ENCODE peak calls at places on chromosomes 2 and 18, in six cellular contexts. R is left lung, M is BE2C, A is kidney epithelial cell, W is NB4, V is neural progenitor cell. Q is an unnamed sample.
A peak's percentile ranks its signal among the peaks of the same experiment; 100 is the strongest.

GRCh38 chr2:164625378-164625971 is 4.2 kb upstream of the GRB14 start:
- DNase-seq in R (no peak), M (no peak), A (no peak), W (no peak), V (no peak), Q (no peak)

GRCh38 chr2:125745514-125745913 is 910.4 kb upstream of the GYPC start:
- DNase-seq in R (no peak), M (peak; percentile 16), A (no peak), W (peak; percentile 60), V (peak; percentile 83), Q (no peak)

GRCh38 chr2:220365023-220365422 is 737.6 kb downstream of the SLC4A3 start:
- DNase-seq in R (no peak), M (no peak), A (no peak), W (no peak), V (no peak), Q (no peak)

GRCh38 chr2:223598994-223599645 is 3.0 kb downstream of the SCG2 start:
- DNase-seq in R (no peak), M (peak; percentile 45), A (no peak), W (no peak), V (no peak), Q (no peak)

GRCh38 chr2:74146929-74147728 is 583 bp downstream of the BOLA3 start:
- DNase-seq in R (no peak), M (no peak), A (no peak), W (peak; percentile 71), V (no peak), Q (no peak)

GRCh38 chr18:11163668-11164067 is 14.3 kb upstream of the PIEZO2 start:
- DNase-seq in R (peak; percentile 82), M (no peak), A (no peak), W (peak; percentile 63), V (peak; percentile 67), Q (no peak)

GRCh38 chr2:237269121-237269875 is 144.7 kb downstream of the COL6A3 start:
- DNase-seq in R (no peak), M (no peak), A (no peak), W (no peak), V (no peak), Q (no peak)

GRCh38 chr18:79396431-79397287 is 929 bp downstream of the NFATC1 start:
- DNase-seq in R (peak; percentile 87), M (no peak), A (no peak), W (peak; percentile 52), V (peak; percentile 82), Q (no peak)

GRCh38 chr2:248724-249123 is 15.1 kb downstream of the SH3YL1 start:
- DNase-seq in R (no peak), M (no peak), A (no peak), W (no peak), V (no peak), Q (no peak)

GRCh38 chr2:60549250-60550150 is 4.0 kb downstream of the BCL11A start:
- DNase-seq in R (peak; percentile 92), M (peak; percentile 46), A (no peak), W (peak; percentile 81), V (peak; percentile 76), Q (no peak)

GRCh38 chr2:156864230-156864629 is 393.3 kb upstream of the GALNT5 start:
- DNase-seq in R (no peak), M (no peak), A (no peak), W (no peak), V (no peak), Q (no peak)

GRCh38 chr2:133871810-133872209 is 303.5 kb upstream of the NCKAP5 start:
- DNase-seq in R (no peak), M (no peak), A (no peak), W (no peak), V (no peak), Q (no peak)

GRCh38 chr2:194686569-194686968 is 970.5 kb upstream of the SLC39A10 start:
- DNase-seq in R (no peak), M (no peak), A (no peak), W (peak; percentile 7), V (no peak), Q (no peak)

GRCh38 chr2:138652378-138652777 is 127.8 kb downstream of the NXPH2 start:
- DNase-seq in R (no peak), M (no peak), A (no peak), W (no peak), V (no peak), Q (no peak)

DNA sequence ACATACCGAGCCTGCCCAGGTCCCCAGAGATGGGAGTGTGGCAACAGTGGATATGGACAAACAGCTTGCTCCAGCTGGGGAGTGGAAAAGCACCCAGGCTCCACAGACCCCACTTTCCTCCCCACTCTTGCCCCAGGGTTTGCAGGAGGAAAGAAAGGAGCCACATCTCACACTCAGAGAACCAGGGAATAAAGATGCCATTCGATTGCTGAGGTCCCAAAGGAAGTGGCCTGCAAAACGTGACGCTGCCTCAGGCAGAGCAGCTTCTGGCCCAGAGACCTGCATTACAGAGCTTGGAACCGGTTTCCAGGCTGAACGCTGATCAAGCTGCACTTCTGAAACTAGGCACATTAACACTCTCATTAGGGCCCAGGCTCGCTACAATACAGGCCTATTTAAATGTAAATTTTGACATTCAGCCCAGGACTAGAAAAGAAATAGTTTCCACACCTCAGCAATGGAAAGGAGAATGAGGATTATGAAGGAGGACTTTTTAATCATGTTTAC is 221.5 kb upstream of the RAB6C start:
- DNase-seq in R (no peak), M (no peak), A (no peak), W (no peak), V (no peak), Q (no peak)
- H3K4me3 ChIP-seq in R (peak overlapping the region; percentile 10), M (no peak overlapping the region), A (no peak overlapping the region), W (no peak overlapping the region), V (no peak overlapping the region), Q (no peak overlapping the region)

GRCh38 chr2:113237604-113238003 is 41.1 kb downstream of the PAX8 start:
- DNase-seq in R (no peak), M (no peak), A (no peak), W (no peak), V (no peak), Q (no peak)
- H3K4me3 ChIP-seq in R (no peak overlapping the region), M (no peak overlapping the region), A (no peak overlapping the region), W (peak overlapping the region; percentile 74), V (no peak overlapping the region), Q (no peak overlapping the region)

DNA sequence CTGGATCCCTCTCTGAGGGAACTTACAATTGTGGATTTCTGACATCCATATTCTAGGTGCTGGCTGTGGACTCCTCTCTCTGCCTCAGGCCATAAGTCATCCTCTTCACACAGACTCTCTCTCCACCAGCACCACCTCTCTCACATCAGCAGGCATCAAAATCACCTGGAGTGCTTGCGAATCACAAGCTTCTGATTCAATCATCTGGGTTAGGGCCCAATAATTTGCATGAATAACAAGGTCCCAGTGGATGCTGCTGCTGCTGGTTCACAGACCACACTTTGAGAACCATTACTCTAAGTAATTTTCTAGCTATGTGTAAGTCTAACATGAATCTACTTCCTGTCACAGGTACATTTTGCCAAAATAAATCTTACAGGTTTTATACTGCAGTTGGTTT is 214.9 kb downstream of the DSEL start:
- DNase-seq in R (no peak), M (no peak), A (no peak), W (no peak), V (no peak), Q (no peak)
- H3K4me3 ChIP-seq in R (no peak overlapping the region), M (no peak overlapping the region), A (no peak overlapping the region), W (no peak overlapping the region), V (no peak overlapping the region), Q (no peak overlapping the region)

GRCh38 chr18:22563098-22563707 is 145.5 kb upstream of the CTAGE1 start:
- DNase-seq in R (no peak), M (peak; percentile 18), A (peak; percentile 61), W (peak; percentile 69), V (peak; percentile 75), Q (no peak)
- H3K4me3 ChIP-seq in R (no peak overlapping the region), M (no peak overlapping the region), A (no peak overlapping the region), W (no peak overlapping the region), V (no peak overlapping the region), Q (no peak overlapping the region)

DNA sequence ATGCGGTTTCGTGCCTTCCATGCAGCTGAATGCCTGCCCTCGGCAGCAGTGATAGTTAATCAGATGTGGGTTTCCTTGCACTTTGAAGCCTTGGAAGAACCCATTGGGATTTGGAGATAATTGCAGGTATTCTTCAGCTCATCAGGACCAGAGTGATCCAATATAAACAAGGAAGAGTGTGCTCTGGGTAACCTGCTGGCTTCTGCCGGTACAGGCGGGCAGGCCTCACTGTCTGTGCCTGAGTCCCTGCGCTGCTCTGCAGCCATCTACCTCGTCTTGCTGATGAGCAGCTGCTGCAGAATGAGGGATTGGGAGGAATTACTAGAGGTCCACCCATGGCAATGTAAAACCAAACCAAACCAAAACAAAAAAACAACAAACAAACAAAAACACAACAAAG is 141.0 kb downstream of the SH3BP4 start:
- DNase-seq in R (no peak), M (no peak), A (no peak), W (no peak), V (no peak), Q (no peak)
- H3K4me3 ChIP-seq in R (no peak overlapping the region), M (no peak overlapping the region), A (no peak overlapping the region), W (no peak overlapping the region), V (no peak overlapping the region), Q (no peak overlapping the region)

GRCh38 chr18:49628119-49628518 is 66.3 kb downstream of the LIPG start:
- DNase-seq in R (no peak), M (no peak), A (no peak), W (no peak), V (no peak), Q (no peak)
- H3K4me3 ChIP-seq in R (no peak overlapping the region), M (no peak overlapping the region), A (no peak overlapping the region), W (no peak overlapping the region), V (no peak overlapping the region), Q (no peak overlapping the region)

Q was measured in effector memory CD4-positive, alpha-beta T cell.